ENCODE peak calls at places on chromosomes 4 and X, in four cellular contexts. L is A549, H is SK-N-SH, O is HepG2. J is an unnamed sample.

GRCh38 chr4:6020633-6021032 is 2.4 kb upstream of the C4orf50 start:
- DNase-seq in H (no peak), L (no peak), O (no peak), J (no peak)

GRCh38 chrX:138917781-138918180 is 206.3 kb upstream of the FGF13 start:
- DNase-seq in H (no peak), O (no peak), L (no peak), J (no peak)

GRCh38 chr4:181897935-181898334 is 345.3 kb upstream of the TENM3 start:
- DNase-seq in L (no peak), H (no peak), O (no peak), J (no peak)

GRCh38 chrX:790780-791360 is 160.3 kb downstream of the SHOX start:
- DNase-seq in O (no peak), H (no peak), L (no peak), J (no peak)

GRCh38 chrX:7072856-7073255 is 74.7 kb upstream of the STS start:
- DNase-seq in H (no peak), O (no peak), L (no peak), J (no peak)

GRCh38 chr4:24394041-24394440 is 190.3 kb downstream of the DHX15 start:
- DNase-seq in H (no peak), L (no peak), O (no peak), J (no peak)

GRCh38 chrX:40415675-40416074 is 165.1 kb upstream of the ATP6AP2 start:
- DNase-seq in L (no peak), H (peak; percentile 58), O (no peak), J (no peak)

GRCh38 chr4:162392938-162393337 is 229.1 kb upstream of the FSTL5 start:
- DNase-seq in H (no peak), O (peak; percentile 17), L (no peak), J (no peak)

GRCh38 chrX:154013614-154014360 is 5.9 kb downstream of the IRAK1 start:
- DNase-seq in L (peak; percentile 42), O (no peak), H (peak; percentile 88), J (no peak)

GRCh38 chrX:20046864-20047263 is 56.0 kb upstream of the BCLAF3 start:
- DNase-seq in O (no peak), H (no peak), L (no peak), J (no peak)

GRCh38 chr4:109914356-109914755 is 1.7 kb downstream of the EGF start:
- DNase-seq in H (no peak), L (no peak), O (no peak), J (no peak)

DNA sequence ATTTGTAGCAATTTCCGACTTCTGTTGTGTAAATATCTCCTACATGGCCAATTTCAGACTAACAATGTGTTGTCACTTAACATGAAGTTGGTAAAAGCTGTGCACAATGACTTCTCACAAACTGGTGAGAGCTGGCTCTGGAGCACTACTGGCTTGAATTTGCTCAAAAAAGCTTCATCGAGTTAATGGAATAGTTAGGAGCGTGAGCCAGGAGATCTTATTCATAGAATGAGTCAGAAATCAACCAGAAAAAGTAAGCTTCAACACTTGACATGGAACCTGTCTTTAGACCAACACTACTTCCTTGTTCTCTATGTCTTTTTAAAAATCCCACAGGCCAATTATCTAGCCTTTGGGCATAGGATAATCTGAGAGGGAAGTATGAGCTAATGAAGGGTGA is 7.9 kb upstream of the CHRDL1 start:
- DNase-seq in O (no peak), H (no peak), L (no peak), J (no peak)
- TF ChIP-seq PBX3 in O (no peak), H (no peak), L (no peak), J (no peak)

GRCh38 chr4:151641983-151642382 is 118.8 kb downstream of the GATB start:
- DNase-seq in H (no peak), O (no peak), L (no peak), J (no peak)

GRCh38 chr4:151638295-151638858 is 122.4 kb downstream of the GATB start:
- DNase-seq in O (no peak), H (no peak), L (no peak), J (no peak)

GRCh38 chr4:151644625-151645024 is 116.2 kb downstream of the GATB start:
- DNase-seq in L (peak; percentile 6), H (peak; percentile 57), O (peak; percentile 44), J (no peak)

GRCh38 chr4:151643564-151643963 is 117.2 kb downstream of the GATB start:
- DNase-seq in L (no peak), H (no peak), O (no peak), J (no peak)

GRCh38 chr4:151641167-151641566 is 119.6 kb downstream of the GATB start:
- DNase-seq in O (peak; percentile 3), L (peak; percentile 13), H (no peak), J (no peak)
- TF ChIP-seq PBX3 in O (no peak), L (no peak), H (no peak), J (no peak)

GRCh38 chr4:82801910-82802521 is 3.4 kb upstream of the SCD5 start:
- DNase-seq in L (peak; percentile 33), O (peak; percentile 13), H (peak; percentile 47), J (no peak)
- TF ChIP-seq PBX3 in L (no peak), O (no peak), H (no peak), J (no peak)

GRCh38 chrX:65406532-65406931 is 128.1 kb downstream of the LAS1L start:
- DNase-seq in O (no peak), L (no peak), H (no peak), J (no peak)
- TF ChIP-seq PBX3 in O (no peak), L (no peak), H (no peak), J (no peak)

GRCh38 chr4:38030023-38030422 is 69.8 kb downstream of the PTTG2 start:
- DNase-seq in O (no peak), L (no peak), H (no peak), J (no peak)
- TF ChIP-seq PBX3 in O (no peak), L (no peak), H (no peak), J (no peak)

GRCh38 chrX:68990948-68991347 is 162.1 kb downstream of the EFNB1 start:
- DNase-seq in H (no peak), O (no peak), L (no peak), J (no peak)

GRCh38 chrX:68989865-68990606 is 161.2 kb downstream of the EFNB1 start:
- DNase-seq in O (no peak), L (no peak), H (peak; percentile 44), J (no peak)

GRCh38 chrX:68989456-68989855 is 160.6 kb downstream of the EFNB1 start:
- DNase-seq in L (no peak), O (no peak), H (no peak), J (no peak)

GRCh38 chrX:68992998-68993397 is 164.2 kb downstream of the EFNB1 start:
- DNase-seq in L (no peak), H (no peak), O (no peak), J (no peak)

GRCh38 chrX:68991691-68992345 is 163.0 kb downstream of the EFNB1 start:
- DNase-seq in O (no peak), L (no peak), H (no peak), J (no peak)
- TF ChIP-seq PBX3 in O (no peak), L (no peak), H (no peak), J (no peak)

GRCh38 chrX:27438937-27439336 is 24.2 kb downstream of the PPP4R3C start:
- DNase-seq in O (peak; percentile 36), H (no peak), L (no peak), J (no peak)

GRCh38 chrX:27446423-27446822 is 16.7 kb downstream of the PPP4R3C start:
- DNase-seq in O (peak; percentile 49), L (no peak), H (no peak), J (no peak)

GRCh38 chrX:27445438-27445837 is 17.7 kb downstream of the PPP4R3C start:
- DNase-seq in O (peak; percentile 93), L (no peak), H (no peak), J (no peak)

GRCh38 chrX:27439771-27440170 is 23.4 kb downstream of the PPP4R3C start:
- DNase-seq in O (no peak), L (no peak), H (no peak), J (no peak)

GRCh38 chrX:27444093-27444908 is 18.8 kb downstream of the PPP4R3C start:
- DNase-seq in O (peak; percentile 14), H (no peak), L (no peak), J (no peak)
- TF ChIP-seq PBX3 in O (no peak), H (no peak), L (no peak), J (no peak)

J was measured in GM12878.